ENCODE peak calls at places on chromosome 3, in seven cellular contexts. Z, D, G, C, H, O and I are unnamed samples.

GRCh38 chr3:24999357-24999756 is 428.7 kb upstream of the RARB start:
- DNase-seq in Z (no peak), D (no peak), G (no peak), C (no peak), H (no peak), O (no peak), I (no peak)

GRCh38 chr3:162492446-162493081 is 996.0 kb downstream of the OTOL1 start:
- DNase-seq in Z (no peak), D (no peak), G (no peak), C (no peak), H (no peak), O (no peak), I (no peak)

GRCh38 chr3:187265461-187265955 is 26.0 kb downstream of the MASP1 start:
- DNase-seq in Z (no peak), D (no peak), G (no peak), C (no peak), H (no peak), O (no peak), I (no peak)

GRCh38 chr3:4416961-4417360 is 50.1 kb downstream of the SUMF1 start:
- DNase-seq in Z (no peak), D (peak), G (no peak), C (peak), H (no peak), O (no peak), I (no peak)

GRCh38 chr3:39506863-39507262 is 39.4 kb downstream of the MOBP start:
- DNase-seq in Z (no peak), D (no peak), G (no peak), C (no peak), H (no peak), O (no peak), I (no peak)

GRCh38 chr3:69081583-69082262 is 1.6 kb upstream of the UBA3 start:
- DNase-seq in Z (no peak), D (no peak), G (no peak), C (peak), H (peak), O (peak), I (no peak)

GRCh38 chr3:154304936-154305335 is 19.4 kb downstream of the DHX36 start:
- DNase-seq in Z (no peak), D (no peak), G (no peak), C (no peak), H (no peak), O (no peak), I (no peak)

GRCh38 chr3:172675371-172676193 is 35.3 kb downstream of the NCEH1 start:
- DNase-seq in Z (no peak), D (peak), G (peak), C (peak), H (peak), O (no peak), I (peak)

GRCh38 chr3:72270072-72270611 is 485.2 kb upstream of the PROK2 start:
- DNase-seq in Z (no peak), D (peak), G (peak), C (no peak), H (peak), O (no peak), I (no peak)

GRCh38 chr3:27679691-27680090 is 42.4 kb downstream of the EOMES start:
- DNase-seq in Z (no peak), D (no peak), G (no peak), C (no peak), H (no peak), O (no peak), I (no peak)

GRCh38 chr3:193655827-193656433 is 62.9 kb downstream of the OPA1 start:
- DNase-seq in Z (no peak), D (no peak), G (no peak), C (no peak), H (peak), O (no peak), I (no peak)

GRCh38 chr3:178436773-178437172 is 99.5 kb upstream of the KCNMB2 start:
- DNase-seq in Z (no peak), D (peak), G (no peak), C (peak), H (peak), O (no peak), I (peak)

GRCh38 chr3:89787485-89787884 is 680.1 kb downstream of the EPHA3 start:
- DNase-seq in Z (no peak), D (no peak), G (no peak), C (no peak), H (no peak), O (no peak), I (no peak)

GRCh38 chr3:127491909-127492308 is 98.6 kb downstream of the TPRA1 start:
- DNase-seq in Z (no peak), D (no peak), G (no peak), C (no peak), H (no peak), O (no peak), I (no peak)

GRCh38 chr3:135085696-135086436 is 290.8 kb downstream of the EPHB1 start:
- DNase-seq in Z (no peak), D (no peak), G (no peak), C (no peak), H (no peak), O (no peak), I (no peak)
- TF ChIP-seq JUND in Z (no peak), D (no peak), G (no peak), C (no peak), H (no peak), O (no peak), I (no peak)

DNA sequence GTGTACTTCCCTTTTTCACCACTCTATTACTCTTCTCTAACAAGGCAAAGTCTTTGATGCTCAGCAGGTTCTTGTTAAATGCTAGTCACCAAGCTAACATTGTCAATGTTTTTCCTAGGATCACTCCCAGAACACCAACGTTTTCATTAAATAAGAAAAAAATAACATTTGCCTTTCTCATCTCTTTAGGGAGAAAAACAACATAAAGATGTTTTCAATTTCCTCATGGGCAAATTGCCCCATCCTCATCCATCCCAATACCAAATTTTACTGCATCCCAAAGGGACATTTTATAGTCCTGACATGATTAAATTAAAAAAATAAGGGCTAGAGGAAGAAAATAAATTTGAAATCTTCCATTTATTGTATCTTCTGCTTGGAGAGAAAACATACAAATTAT is 106.5 kb downstream of the SUCNR1 start:
- DNase-seq in Z (no peak), D (no peak), G (no peak), C (no peak), H (no peak), O (no peak), I (no peak)
- TF ChIP-seq JUND in Z (no peak), D (no peak), G (no peak), C (no peak), H (no peak), O (no peak), I (no peak)

DNA sequence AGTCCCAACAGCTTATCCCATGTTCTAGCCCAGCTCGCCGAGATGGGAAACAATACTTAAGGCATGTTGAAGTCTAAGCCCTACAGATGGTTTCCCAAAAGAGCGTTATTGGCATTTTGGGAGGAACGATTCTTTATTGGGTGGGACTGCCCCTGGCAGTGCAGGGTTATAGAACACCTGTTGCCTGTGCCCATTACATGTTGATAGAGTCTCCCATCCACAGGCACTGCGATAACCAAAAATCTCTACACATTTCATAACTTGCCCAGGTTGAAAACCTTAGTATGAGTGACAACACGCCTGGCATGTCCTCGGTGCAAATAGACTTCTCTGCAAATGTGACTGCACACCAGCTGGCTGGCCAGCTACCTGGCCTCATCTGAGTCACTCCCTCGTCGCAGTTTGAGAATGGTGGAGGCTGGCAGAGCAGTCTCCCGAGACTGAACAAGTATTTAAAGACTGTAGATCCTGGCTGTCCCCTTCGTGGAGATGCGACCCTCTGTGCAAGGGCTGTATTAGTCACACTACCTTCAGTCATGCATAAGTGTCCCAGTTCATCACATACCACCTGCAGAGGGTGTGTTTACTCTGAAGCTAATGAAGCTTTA is 18.7 kb downstream of the ZNF80 start:
- DNase-seq in Z (no peak), D (no peak), G (no peak), C (no peak), H (no peak), O (no peak), I (no peak)
- TF ChIP-seq JUND in Z (no peak), D (no peak), G (no peak), C (no peak), H (no peak), O (no peak), I (no peak)

GRCh38 chr3:188301147-188301546 is 147.2 kb downstream of the LPP start:
- DNase-seq in Z (no peak), D (no peak), G (no peak), C (no peak), H (no peak), O (no peak), I (no peak)

GRCh38 chr3:188296761-188297689 is 143.1 kb downstream of the LPP start:
- DNase-seq in Z (no peak), D (no peak), G (peak), C (no peak), H (no peak), O (no peak), I (no peak)

GRCh38 chr3:188299713-188300112 is 145.8 kb downstream of the LPP start:
- DNase-seq in Z (no peak), D (no peak), G (no peak), C (no peak), H (no peak), O (no peak), I (no peak)

GRCh38 chr3:188298585-188298984 is 144.6 kb downstream of the LPP start:
- DNase-seq in Z (no peak), D (no peak), G (no peak), C (no peak), H (no peak), O (no peak), I (no peak)

DNA sequence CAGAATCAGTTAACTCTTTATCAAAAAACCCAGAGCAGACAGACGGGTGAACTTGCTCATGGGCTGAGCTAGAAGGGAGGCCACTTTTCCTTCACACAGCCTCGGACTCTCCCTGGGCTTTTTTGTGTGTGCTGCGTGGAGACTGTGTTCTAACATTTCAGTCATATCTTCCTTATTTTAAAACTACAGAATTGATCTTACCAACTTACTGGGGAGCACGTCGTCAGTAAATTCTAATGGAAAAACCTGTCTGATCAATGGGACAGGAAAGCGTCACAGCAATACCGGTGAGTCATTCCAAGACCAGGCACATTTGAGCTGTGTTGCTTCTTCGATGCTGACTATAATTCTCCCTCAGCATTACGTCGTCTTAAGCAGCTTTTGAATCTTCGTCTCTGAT is 145.1 kb downstream of the LPP start:
- DNase-seq in Z (no peak), D (no peak), G (no peak), C (no peak), H (no peak), O (no peak), I (no peak)
- TF ChIP-seq JUND in Z (no peak), D (peak), G (no peak), C (no peak), H (no peak), O (no peak), I (no peak)

DNA sequence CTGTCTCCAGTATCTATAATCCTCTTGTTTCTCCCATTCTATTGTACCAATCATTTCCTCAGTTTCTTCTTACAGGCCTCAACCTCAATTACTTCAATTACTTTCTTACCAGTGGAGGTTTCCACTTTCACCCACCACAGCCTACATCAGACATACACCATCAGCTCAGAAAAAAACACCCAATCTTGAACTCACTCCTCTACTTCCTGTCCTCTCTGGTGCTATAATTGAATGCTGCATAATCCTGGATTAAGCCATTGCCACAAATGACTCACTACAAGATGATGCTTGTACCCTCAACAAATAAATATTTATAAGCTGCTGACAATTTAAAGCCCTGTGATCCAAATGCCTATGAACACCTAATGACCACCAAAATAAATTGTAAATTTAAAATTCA is 18.5 kb downstream of the RYK start:
- DNase-seq in Z (no peak), D (no peak), G (no peak), C (no peak), H (no peak), O (no peak), I (no peak)
- TF ChIP-seq JUND in Z (no peak), D (no peak), G (no peak), C (no peak), H (no peak), O (no peak), I (no peak)

DNA sequence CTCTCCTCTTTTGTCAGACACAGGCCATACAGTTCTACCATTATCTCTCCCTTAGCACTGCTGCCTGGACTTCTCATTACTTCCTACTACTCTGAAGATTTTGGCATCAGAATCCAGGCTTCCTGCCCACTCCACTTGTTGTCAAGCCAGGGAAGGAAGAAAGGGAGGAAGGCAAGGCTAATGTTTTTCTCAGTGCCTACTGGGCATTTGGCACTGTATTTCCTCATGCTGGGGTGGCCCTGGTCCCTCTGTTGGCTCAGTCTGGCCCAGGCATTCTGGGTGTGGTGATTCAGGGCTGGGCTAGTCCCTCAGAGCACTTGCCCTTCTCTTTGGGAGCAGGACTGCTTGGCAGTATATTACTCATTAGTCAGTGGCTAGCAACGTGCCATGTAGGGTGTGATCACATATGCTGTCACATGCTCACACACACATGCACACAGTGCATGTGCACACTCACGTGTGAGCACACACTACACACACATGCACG is 52.9 kb downstream of the BSN start:
- DNase-seq in Z (no peak), D (no peak), G (no peak), C (no peak), H (no peak), O (no peak), I (peak)
- TF ChIP-seq JUND in Z (no peak), D (no peak), G (no peak), C (no peak), H (no peak), O (no peak), I (no peak)

DNA sequence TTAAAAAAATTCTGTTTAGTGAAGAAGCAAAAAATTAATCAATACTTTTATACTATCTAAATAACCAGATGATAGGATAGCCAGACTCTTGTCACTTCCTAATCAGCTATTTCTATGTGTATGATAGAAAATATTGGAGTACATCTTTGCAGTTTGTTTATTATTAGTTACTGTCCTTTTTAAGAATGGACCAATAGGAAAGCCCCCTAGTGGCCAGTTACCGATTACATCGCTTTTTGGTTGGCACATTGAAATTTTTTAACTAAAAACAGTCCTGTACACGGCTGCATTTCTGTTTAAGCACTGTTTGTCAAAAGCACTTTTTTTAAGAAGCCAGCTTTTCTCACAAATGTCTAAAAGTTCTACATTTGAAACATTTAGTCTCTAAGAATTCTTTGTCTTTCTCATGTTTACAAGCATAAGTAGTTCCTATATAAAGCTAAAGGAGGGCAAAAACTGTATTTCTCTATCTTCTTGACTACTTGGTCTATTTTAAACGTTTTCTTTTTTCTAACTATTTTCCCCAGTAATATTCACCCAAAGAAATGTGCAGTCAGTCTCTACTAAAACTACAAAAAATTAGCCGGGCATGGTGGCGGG is 253.2 kb upstream of the LRTM1 start:
- DNase-seq in Z (no peak), D (no peak), G (peak), C (peak), H (peak), O (no peak), I (peak)
- TF ChIP-seq JUND in Z (no peak), D (no peak), G (no peak), C (no peak), H (no peak), O (no peak), I (no peak)